ENCODE peak calls at places on chromosomes 2 and 18, in nine cellular contexts. R is activated CD4-positive, alpha-beta memory T cell treated with anti-CD3 and anti-CD28 coated beads for 36 hours; L is AG09309; V is ureter; B is A172; M is AG08396; K is AG20443; D is T47D; I is SW480. H is an unnamed sample.

GRCh38 chr18:49849331-49850217 is 36.2 kb upstream of the ACAA2 start:
- DNase-seq in R (no peak), L (peak; percentile 42), V (peak; percentile 54), B (peak; percentile 95), M (peak; percentile 85), K (peak; percentile 83), D (no peak), I (peak; percentile 87), H (peak; percentile 100)

GRCh38 chr2:171513719-171514160 is 8.5 kb upstream of the CYBRD1 start:
- DNase-seq in R (no peak), L (no peak), V (no peak), B (no peak), M (no peak), K (no peak), D (no peak), I (peak; percentile 50), H (no peak)

GRCh38 chr18:9575558-9575957 is 38.8 kb downstream of the PPP4R1 start:
- DNase-seq in R (no peak), L (peak; percentile 87), V (peak; percentile 79), B (peak; percentile 89), M (peak; percentile 62), K (peak; percentile 45), D (peak; percentile 91), I (peak; percentile 88), H (peak; percentile 99)

GRCh38 chr2:105294046-105294445 is 35.5 kb downstream of the TGFBRAP1 start:
- DNase-seq in R (no peak), L (no peak), V (no peak), B (no peak), M (no peak), K (no peak), D (peak; percentile 71), I (no peak), H (no peak)

GRCh38 chr2:156346731-156347130 is 14.2 kb upstream of the NR4A2 start:
- DNase-seq in R (no peak), L (no peak), V (no peak), B (no peak), M (no peak), K (no peak), D (no peak), I (no peak), H (no peak)

GRCh38 chr2:144541411-144541810 is 21.5 kb upstream of the ZEB2 start:
- DNase-seq in R (no peak), L (no peak), V (no peak), B (no peak), M (no peak), K (no peak), D (no peak), I (no peak), H (no peak)

GRCh38 chr2:37340637-37341036 is 3.8 kb upstream of the QPCT start:
- DNase-seq in R (no peak), L (no peak), V (no peak), B (no peak), M (no peak), K (no peak), D (no peak), I (no peak), H (no peak)

GRCh38 chr18:24837065-24837464 is 376.6 kb downstream of the HRH4 start:
- DNase-seq in R (no peak), L (peak; percentile 45), V (no peak), B (no peak), M (peak; percentile 70), K (peak; percentile 89), D (no peak), I (no peak), H (no peak)

GRCh38 chr2:86147793-86148192 is 41.8 kb downstream of the PTCD3 start:
- DNase-seq in R (no peak), L (no peak), V (no peak), B (no peak), M (no peak), K (no peak), D (no peak), I (no peak), H (no peak)

GRCh38 chr2:239264838-239265651 is 135.8 kb downstream of the HDAC4 start:
- DNase-seq in R (peak; percentile 80), L (no peak), V (peak; percentile 67), B (peak; percentile 78), M (peak; percentile 72), K (peak; percentile 74), D (no peak), I (peak; percentile 78), H (no peak)

GRCh38 chr2:189168876-189169499 is 10.6 kb downstream of the COL5A2 start:
- DNase-seq in R (no peak), L (no peak), V (no peak), B (no peak), M (no peak), K (no peak), D (no peak), I (no peak), H (no peak)

GRCh38 chr2:121076885-121077549 is 208.0 kb downstream of the TFCP2L1 start:
- DNase-seq in R (peak; percentile 80), L (no peak), V (peak; percentile 67), B (peak; percentile 71), M (peak; percentile 73), K (peak; percentile 76), D (peak; percentile 70), I (peak; percentile 68), H (peak; percentile 85)

GRCh38 chr2:50347355-50348044 is 684.4 kb downstream of the NRXN1 start:
- DNase-seq in R (no peak), L (no peak), V (no peak), B (no peak), M (no peak), K (peak; percentile 12), D (no peak), I (no peak), H (peak; percentile 69)

GRCh38 chr2:150570712-150571111 is 83.2 kb upstream of the RND3 start:
- DNase-seq in R (no peak), L (peak; percentile 62), V (no peak), B (peak; percentile 88), M (peak; percentile 53), K (peak; percentile 53), D (no peak), I (no peak), H (no peak)

GRCh38 chr2:1974391-1974790 is 230.1 kb upstream of the PXDN start:
- DNase-seq in R (no peak), L (peak; percentile 42), V (peak; percentile 25), B (peak; percentile 86), M (no peak), K (peak; percentile 27), D (no peak), I (no peak), H (no peak)

GRCh38 chr2:46331099-46331766 is 34.0 kb downstream of the EPAS1 start:
- DNase-seq in R (no peak), L (no peak), V (no peak), B (no peak), M (no peak), K (no peak), D (no peak), I (no peak), H (no peak)

GRCh38 chr18:79374408-79375171 is 21.1 kb upstream of the NFATC1 start:
- DNase-seq in R (no peak), L (no peak), V (no peak), B (no peak), M (no peak), K (no peak), D (no peak), I (no peak), H (no peak)

GRCh38 chr2:3493610-3493997 is 25.7 kb downstream of the ADI1 start:
- DNase-seq in R (no peak), L (no peak), V (peak; percentile 69), B (no peak), M (peak; percentile 79), K (no peak), D (peak; percentile 18), I (no peak), H (no peak)

GRCh38 chr2:43273477-43273876 is 47.1 kb upstream of the ZFP36L2 start:
- DNase-seq in R (peak; percentile 35), L (no peak), V (no peak), B (no peak), M (no peak), K (peak; percentile 63), D (no peak), I (no peak), H (no peak)

GRCh38 chr2:154240316-154240715 is 368.6 kb downstream of the GALNT13 start:
- DNase-seq in R (no peak), L (no peak), V (no peak), B (no peak), M (no peak), K (no peak), D (no peak), I (no peak), H (no peak)

GRCh38 chr2:34004936-34005335 is 405.8 kb upstream of the FAM98A start:
- DNase-seq in R (no peak), L (no peak), V (no peak), B (no peak), M (no peak), K (no peak), D (no peak), I (no peak), H (no peak)

GRCh38 chr2:169620509-169620908 is 36.4 kb downstream of the PPIG start:
- DNase-seq in R (no peak), L (no peak), V (no peak), B (no peak), M (no peak), K (no peak), D (no peak), I (no peak), H (no peak)

GRCh38 chr2:225472161-225472560 is 72.7 kb downstream of the NYAP2 start:
- DNase-seq in R (no peak), L (no peak), V (no peak), B (no peak), M (no peak), K (no peak), D (no peak), I (no peak), H (peak; percentile 51)

GRCh38 chr2:171668111-171668600 is 19.1 kb upstream of the DYNC1I2 start:
- DNase-seq in R (no peak), L (no peak), V (no peak), B (no peak), M (no peak), K (no peak), D (no peak), I (no peak), H (no peak)

GRCh38 chr18:74331404-74331803 is 15.8 kb downstream of the C18orf63 start:
- DNase-seq in R (no peak), L (no peak), V (no peak), B (peak; percentile 25), M (peak; percentile 30), K (peak; percentile 54), D (peak; percentile 63), I (peak; percentile 12), H (peak; percentile 39)